ENCODE peak calls at places on chromosome 2, in ten cellular contexts. L is body of pancreas, J is uterus, V is thoracic aorta, T is pancreas, E is heart left ventricle, H is A549, Q is adrenal gland, B is left lung, K is A673. I is an unnamed sample.
A peak's percentile ranks its signal among the peaks of the same experiment; 100 is the strongest.

GRCh38 chr2:3557588-3558204 is 437 bp downstream of the RNASEH1 start:
- DNase-seq in L (no peak), J (no peak), V (no peak), T (no peak), E (no peak), H (no peak), Q (no peak), B (no peak), K (no peak), I (no peak)

GRCh38 chr2:215357660-215358059 is 45.8 kb downstream of the ATIC start:
- DNase-seq in L (no peak), J (no peak), V (no peak), T (no peak), E (no peak), H (no peak), Q (no peak), B (no peak), K (no peak), I (no peak)

GRCh38 chr2:222813177-222813843 is 47.5 kb upstream of the ACSL3 start:
- DNase-seq in L (no peak), J (no peak), V (no peak), T (no peak), E (no peak), H (no peak), Q (no peak), B (no peak), K (no peak), I (no peak)

GRCh38 chr2:109395487-109396337 is 218.1 kb downstream of the SEPTIN10 start:
- DNase-seq in L (no peak), J (no peak), V (no peak), T (no peak), E (no peak), H (no peak), Q (no peak), B (peak; percentile 29), K (no peak), I (no peak)

GRCh38 chr2:171317492-171318125 is 116.2 kb downstream of the METTL8 start:
- DNase-seq in L (no peak), J (no peak), V (no peak), T (no peak), E (no peak), H (no peak), Q (no peak), B (no peak), K (no peak), I (no peak)

GRCh38 chr2:172101707-172102158 is 967 bp downstream of the DLX2 start:
- DNase-seq in L (no peak), J (no peak), V (no peak), T (peak; percentile 19), E (no peak), H (no peak), Q (no peak), B (peak; percentile 81), K (peak; percentile 80), I (peak; percentile 79)

GRCh38 chr2:39664898-39665591 is 672 bp upstream of the TMEM178A start:
- DNase-seq in L (no peak), J (no peak), V (no peak), T (no peak), E (no peak), H (no peak), Q (no peak), B (no peak), K (no peak), I (no peak)

GRCh38 chr2:26299488-26300092 is 46.4 kb upstream of the SELENOI start:
- DNase-seq in L (peak; percentile 55), J (peak; percentile 37), V (no peak), T (peak; percentile 44), E (no peak), H (no peak), Q (peak; percentile 23), B (no peak), K (peak; percentile 62), I (no peak)

GRCh38 chr2:71640459-71640858 is 187.1 kb downstream of the DYSF start:
- DNase-seq in L (no peak), J (no peak), V (no peak), T (no peak), E (no peak), H (no peak), Q (no peak), B (no peak), K (no peak), I (no peak)

GRCh38 chr2:40760071-40760666 is 308.3 kb upstream of the SLC8A1 start:
- DNase-seq in L (peak; percentile 20), J (peak; percentile 18), V (no peak), T (peak; percentile 17), E (peak; percentile 30), H (peak; percentile 55), Q (peak; percentile 7), B (no peak), K (peak; percentile 42), I (no peak)

GRCh38 chr2:28565720-28566295 is 69.9 kb downstream of the PLB1 start:
- DNase-seq in L (no peak), J (no peak), V (no peak), T (no peak), E (no peak), H (no peak), Q (no peak), B (no peak), K (no peak), I (no peak)

GRCh38 chr2:28565033-28565432 is 69.2 kb downstream of the PLB1 start:
- DNase-seq in L (no peak), J (no peak), V (no peak), T (no peak), E (no peak), H (no peak), Q (no peak), B (no peak), K (no peak), I (peak; percentile 73)

GRCh38 chr2:28566441-28567075 is 70.7 kb downstream of the PLB1 start:
- DNase-seq in L (peak; percentile 84), J (peak; percentile 90), V (peak; percentile 33), T (peak; percentile 86), E (peak; percentile 87), H (peak; percentile 87), Q (peak; percentile 86), B (peak; percentile 98), K (peak; percentile 90), I (peak; percentile 98)

GRCh38 chr2:28568533-28568932 is 72.7 kb downstream of the PLB1 start:
- DNase-seq in L (no peak), J (no peak), V (no peak), T (no peak), E (no peak), H (no peak), Q (no peak), B (no peak), K (no peak), I (no peak)

DNA sequence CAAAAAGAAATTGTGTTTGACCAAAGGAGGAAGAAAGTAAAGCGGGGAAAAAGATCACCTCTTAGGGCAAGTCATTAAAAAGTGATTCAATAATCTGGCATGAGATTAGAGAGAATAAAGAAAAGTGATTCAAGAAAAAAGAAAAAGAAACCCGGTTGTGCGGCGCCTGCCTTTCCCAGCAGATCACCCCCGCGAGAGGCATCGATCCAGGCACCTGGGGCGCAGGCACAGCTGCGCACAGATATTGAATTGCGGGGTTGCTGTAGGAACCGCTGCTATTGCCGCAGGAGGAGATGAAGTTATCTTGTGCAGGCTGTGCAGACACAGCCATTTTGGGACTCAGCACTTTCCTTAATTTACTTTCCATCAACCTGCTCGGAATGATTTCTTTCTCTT is 71.2 kb downstream of the PLB1 start:
- DNase-seq in L (peak; percentile 40), J (peak; percentile 37), V (no peak), T (no peak), E (peak; percentile 36), H (peak; percentile 17), Q (no peak), B (no peak), K (peak; percentile 21), I (no peak)
- TF ChIP-seq CTCF in L (no peak), J (no peak), V (no peak), T (no peak), E (peak; percentile 61), H (peak; percentile 16), Q (no peak), B (no peak), K (no peak), I (peak; percentile 57)

DNA sequence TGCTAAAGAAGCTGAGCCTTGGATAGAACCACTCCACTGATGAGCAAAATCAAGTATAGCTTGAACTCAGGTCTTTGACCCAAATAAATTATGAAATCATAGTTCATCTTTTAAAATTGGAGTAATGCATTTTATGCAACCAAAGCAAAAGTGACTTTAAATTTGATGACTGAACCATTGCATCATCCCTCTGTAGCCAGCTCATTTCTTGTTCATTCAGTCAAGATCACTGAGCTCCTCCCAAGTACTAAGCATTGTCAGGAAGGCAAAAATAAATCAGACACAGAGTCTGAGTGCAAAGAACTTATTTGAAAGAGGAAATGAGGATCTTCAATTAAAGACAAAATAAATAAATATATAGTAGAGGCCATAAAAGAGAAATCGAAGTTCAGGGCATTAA is 411.7 kb downstream of the MTX2 start:
- DNase-seq in L (no peak), J (no peak), V (no peak), T (no peak), E (no peak), H (no peak), Q (no peak), B (no peak), K (peak; percentile 58), I (no peak)
- H3K4me1 ChIP-seq in L (no peaks in the 10 kb centered on the region), J (no peaks in the 10 kb centered on the region), V (peaks cover 18% of the 10 kb centered on the region), T (no peaks in the 10 kb centered on the region), E (peaks cover 15% of the 10 kb centered on the region), H (no peaks in the 10 kb centered on the region), Q (peaks cover 7% of the 10 kb centered on the region), B (no peaks in the 10 kb centered on the region), K (peaks cover 94% of the 10 kb centered on the region), I (no peaks in the 10 kb centered on the region)

DNA sequence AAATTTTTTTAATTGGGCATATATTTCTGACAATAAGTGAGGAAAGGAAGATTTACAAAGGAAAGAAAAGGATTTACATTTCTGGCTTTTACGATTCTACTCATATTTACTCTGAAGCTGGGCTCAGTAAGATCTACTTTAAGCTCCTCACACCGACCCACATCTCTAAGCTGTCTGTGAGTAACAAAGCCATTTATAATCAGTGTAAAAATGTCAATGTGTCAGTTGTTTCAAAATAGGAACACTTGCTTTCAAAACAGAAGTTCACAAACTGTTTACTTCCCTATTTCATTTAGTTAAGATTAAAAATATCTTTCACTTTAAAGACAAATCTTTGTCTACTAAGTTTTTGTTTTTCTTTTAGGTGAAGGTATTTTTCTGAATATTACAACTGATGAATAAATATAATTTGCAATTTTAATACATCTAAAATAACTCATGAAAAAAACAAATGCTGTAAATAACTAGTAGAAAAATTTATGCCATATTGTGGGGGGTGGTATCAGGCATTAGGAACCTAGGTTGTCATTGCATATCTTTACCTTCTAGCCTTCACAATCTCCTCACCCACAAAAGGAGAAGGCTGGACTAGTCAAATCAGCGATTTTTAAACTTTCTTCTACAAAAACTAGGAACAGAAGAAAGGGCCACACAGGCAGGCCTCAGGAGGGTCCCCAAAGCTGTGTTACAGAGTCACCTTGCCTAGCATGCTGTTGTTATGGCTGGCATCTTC is 64.5 kb downstream of the TMEM131 start:
- DNase-seq in L (no peak), J (no peak), V (no peak), T (no peak), E (no peak), H (no peak), Q (no peak), B (no peak), K (no peak), I (no peak)
- TF ChIP-seq CTCF in L (no peak), J (no peak), V (no peak), T (no peak), E (no peak), H (no peak), Q (no peak), B (no peak), K (no peak), I (no peak)

DNA sequence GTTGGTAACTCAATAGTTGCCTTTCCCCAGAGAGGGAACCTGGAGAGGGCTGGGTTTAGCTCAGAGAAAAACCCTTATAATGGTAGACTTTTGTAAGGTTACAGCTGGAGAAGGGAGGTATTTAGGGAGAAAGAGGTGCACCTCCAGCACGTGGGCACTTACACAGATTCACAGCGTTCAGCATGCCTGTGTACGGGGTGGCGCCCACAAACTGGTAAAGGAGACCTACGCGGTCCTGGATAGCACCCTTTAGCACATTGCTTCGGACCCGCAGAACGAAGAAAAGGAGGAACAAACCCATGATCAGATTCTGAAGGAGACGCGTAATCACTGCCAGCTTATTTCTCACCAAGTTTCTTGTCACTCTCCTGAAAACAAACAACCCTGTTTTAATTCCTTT is 14.9 kb downstream of the ABCG5 start:
- DNase-seq in L (no peak), J (no peak), V (no peak), T (no peak), E (no peak), H (no peak), Q (no peak), B (no peak), K (no peak), I (no peak)
- H3K4me1 ChIP-seq in L (peaks cover 8% of the 10 kb centered on the region), J (no peaks in the 10 kb centered on the region), V (no peaks in the 10 kb centered on the region), T (peaks cover 9% of the 10 kb centered on the region), E (no peaks in the 10 kb centered on the region), H (peaks cover 3% of the 10 kb centered on the region), Q (peaks cover 11% of the 10 kb centered on the region), B (no peaks in the 10 kb centered on the region), K (no peaks in the 10 kb centered on the region), I (no peaks in the 10 kb centered on the region)

I was measured in spleen.